ENCODE peak calls at places on chromosomes 16 and 17, in seven cellular contexts. V is HCT116, S is K562, F is SK-N-SH, R is HepG2, T is H1, C is GM12878. X is an unnamed sample.

GRCh38 chr16:4328580-4329353 is 12.9 kb downstream of the GLIS2 start:
- DNase-seq in V (no peak), S (no peak), F (peak), R (no peak), T (no peak), C (no peak), X (no peak)

GRCh38 chr17:75722076-75722475 is 817 bp downstream of the ITGB4 start:
- DNase-seq in V (no peak), S (no peak), F (peak), R (no peak), T (no peak), C (no peak), X (peak)

GRCh38 chr17:62098623-62099231 is 33.6 kb upstream of the MED13 start:
- DNase-seq in V (no peak), S (peak), F (no peak), R (no peak), T (no peak), C (peak), X (no peak)

GRCh38 chr16:11201498-11202259 is 54.3 kb downstream of the SOCS1 start:
- DNase-seq in V (peak), S (peak), F (peak), R (peak), T (no peak), C (no peak), X (peak)

GRCh38 chr16:1612320-1613111 is at the start of gene CRAMP1:
- DNase-seq in V (no peak), S (peak), F (peak), R (no peak), T (no peak), C (no peak), X (peak)

GRCh38 chr17:6753006-6753445 is 2.8 kb upstream of the XAF1 start:
- DNase-seq in V (no peak), S (no peak), F (no peak), R (peak), T (no peak), C (no peak), X (no peak)

GRCh38 chr17:37305406-37305905 is 70.3 kb upstream of the C17orf78 start:
- DNase-seq in V (no peak), S (no peak), F (no peak), R (no peak), T (peak), C (no peak), X (no peak)

GRCh38 chr17:948284-948852 is 31.2 kb downstream of the NXN start:
- DNase-seq in V (no peak), S (no peak), F (no peak), R (no peak), T (no peak), C (no peak), X (no peak)

GRCh38 chr16:495127-495748 is 32.3 kb upstream of the CAPN15 start:
- DNase-seq in V (no peak), S (peak), F (peak), R (peak), T (peak), C (no peak), X (peak)

GRCh38 chr17:31158741-31159377 is 64.1 kb downstream of the NF1 start:
- DNase-seq in V (no peak), S (no peak), F (no peak), R (no peak), T (no peak), C (no peak), X (no peak)

GRCh38 chr17:17582372-17582771 is 9.1 kb downstream of the PEMT start:
- DNase-seq in V (no peak), S (no peak), F (no peak), R (peak), T (no peak), C (no peak), X (no peak)

GRCh38 chr17:18117533-18117932 is 9.0 kb downstream of the MYO15A start:
- DNase-seq in V (no peak), S (no peak), F (no peak), R (peak), T (no peak), C (no peak), X (no peak)

GRCh38 chr16:14088155-14088753 is 17.1 kb downstream of the MRTFB start:
- DNase-seq in V (no peak), S (no peak), F (no peak), R (peak), T (no peak), C (no peak), X (no peak)

GRCh38 chr17:3636908-3637373 is 381 bp downstream of the CTNS start:
- DNase-seq in V (no peak), S (no peak), F (no peak), R (no peak), T (no peak), C (no peak), X (no peak)

GRCh38 chr17:21300601-21301571 is 16.4 kb downstream of the MAP2K3 start:
- DNase-seq in V (no peak), S (no peak), F (no peak), R (no peak), T (no peak), C (no peak), X (no peak)

GRCh38 chr16:75702247-75702646 is 986 bp upstream of the DUXB start:
- DNase-seq in V (no peak), S (peak), F (no peak), R (peak), T (no peak), C (no peak), X (no peak)

GRCh38 chr16:23581746-23582145 is 14.4 kb downstream of the NDUFAB1 start:
- DNase-seq in V (no peak), S (no peak), F (no peak), R (no peak), T (no peak), C (no peak), X (no peak)

GRCh38 chr17:13909901-13910519 is 159.3 kb upstream of the COX10 start:
- DNase-seq in V (no peak), S (no peak), F (no peak), R (no peak), T (no peak), C (no peak), X (no peak)

GRCh38 chr16:35753559-35754390 is 2294.4 kb downstream of the TP53TG3F start:
- DNase-seq in V (no peak), S (no peak), F (no peak), R (no peak), T (no peak), C (no peak), X (no peak)

GRCh38 chr16:88768041-88768876 is 16.8 kb downstream of the PIEZO1 start:
- DNase-seq in V (no peak), S (peak), F (peak), R (no peak), T (no peak), C (no peak), X (peak)

GRCh38 chr17:82003411-82004381 is 19.0 kb downstream of the CENPX start:
- DNase-seq in V (peak), S (no peak), F (no peak), R (peak), T (peak), C (no peak), X (no peak)

GRCh38 chr16:88782454-88783390 is 2.3 kb downstream of the PIEZO1 start:
- DNase-seq in V (peak), S (peak), F (no peak), R (no peak), T (no peak), C (no peak), X (no peak)

GRCh38 chr16:8173111-8173644 is 417.1 kb downstream of the TMEM114 start:
- DNase-seq in V (peak), S (peak), F (peak), R (peak), T (peak), C (peak), X (peak)

GRCh38 chr16:79715088-79715487 is 114.6 kb upstream of the MAF start:
- DNase-seq in V (no peak), S (no peak), F (no peak), R (no peak), T (no peak), C (no peak), X (no peak)

GRCh38 chr16:11784048-11784780 is 12.8 kb downstream of the ZC3H7A start:
- DNase-seq in V (no peak), S (no peak), F (no peak), R (no peak), T (no peak), C (no peak), X (no peak)

GRCh38 chr17:44315760-44316731 is 7.6 kb downstream of the RUNDC3A start:
- DNase-seq in V (no peak), S (peak), F (peak), R (no peak), T (peak), C (no peak), X (no peak)

GRCh38 chr17:72089453-72089987 is 31.3 kb upstream of the SOX9 start:
- DNase-seq in V (no peak), S (no peak), F (no peak), R (no peak), T (no peak), C (no peak), X (no peak)

GRCh38 chr17:13079010-13079409 is 61.2 kb upstream of the ELAC2 start:
- DNase-seq in V (no peak), S (no peak), F (no peak), R (no peak), T (no peak), C (no peak), X (no peak)

GRCh38 chr16:85162478-85163277 is 50.4 kb upstream of the CIBAR2 start:
- DNase-seq in V (no peak), S (no peak), F (peak), R (no peak), T (no peak), C (no peak), X (no peak)
- TF ChIP-seq JUND in V (no peak), S (peak), F (peak), R (no peak), T (no peak), C (no peak), X (no peak)

DNA sequence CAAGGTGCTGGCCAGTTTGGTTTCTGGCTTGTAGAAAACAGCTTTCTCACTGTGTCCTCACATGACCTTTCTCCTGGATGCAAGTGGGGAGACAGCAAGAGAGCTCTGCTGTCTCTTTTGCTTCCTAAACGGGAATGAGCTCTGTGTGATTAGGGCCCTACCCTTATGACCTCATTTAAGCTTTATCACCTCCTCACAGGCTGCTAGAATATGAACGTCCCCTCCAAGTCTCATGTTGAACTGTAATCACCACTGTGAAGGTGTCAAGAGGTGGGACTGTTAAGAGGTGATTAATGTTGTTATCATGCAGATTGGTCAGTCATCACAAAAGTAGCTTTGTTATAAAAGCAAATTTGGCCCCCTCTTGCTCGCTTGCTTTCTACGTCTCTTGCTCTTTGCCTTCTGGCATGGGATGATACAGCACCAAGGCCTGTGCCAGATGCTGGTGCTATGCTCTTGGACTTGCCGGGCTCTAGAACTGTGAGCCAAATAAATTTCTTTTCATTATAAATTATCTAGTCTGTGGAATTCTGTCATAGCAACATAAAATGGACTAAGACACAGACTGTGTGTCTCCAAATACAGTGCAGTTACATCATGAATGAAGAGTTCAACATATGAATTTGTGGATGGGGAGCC is 14.8 kb upstream of the POLR3E start:
- DNase-seq in V (no peak), S (peak), F (no peak), R (no peak), T (no peak), C (no peak), X (no peak)
- TF ChIP-seq JUND in V (no peak), S (peak), F (no peak), R (no peak), T (no peak), C (no peak), X (no peak)

DNA sequence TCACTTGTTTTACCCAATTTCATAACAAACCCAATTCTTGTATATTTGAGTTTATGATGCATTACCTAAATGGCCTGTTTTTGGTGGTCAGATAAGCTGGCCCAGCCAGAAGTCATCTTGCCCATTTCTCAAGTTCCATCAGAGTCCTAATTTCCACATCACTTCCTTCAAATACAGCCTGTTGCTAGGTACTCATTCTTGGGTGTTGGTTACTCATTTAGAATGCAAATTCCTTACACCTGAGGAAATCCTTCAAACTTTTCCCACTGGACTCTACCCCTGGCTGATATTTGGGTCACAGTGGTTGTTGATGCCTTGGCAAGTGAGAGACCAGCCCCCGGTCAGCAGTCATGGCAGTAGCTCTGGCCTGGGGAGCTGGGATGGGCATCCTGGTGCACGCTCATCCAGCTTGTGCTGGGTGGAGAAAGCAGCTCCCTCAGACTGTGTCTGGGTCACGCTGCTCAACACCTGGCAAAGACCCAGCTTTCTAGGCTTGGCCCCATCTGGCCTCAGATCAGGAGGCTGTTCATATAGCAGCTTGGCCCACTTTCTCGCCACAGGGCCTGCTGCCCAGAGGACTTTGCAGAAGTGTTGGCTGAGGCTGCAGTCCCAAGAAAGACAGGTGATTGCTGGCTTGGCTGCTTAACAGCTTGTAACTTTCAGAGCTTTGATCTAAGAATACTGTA is 25.8 kb downstream of the WSB1 start:
- DNase-seq in V (no peak), S (no peak), F (no peak), R (no peak), T (peak), C (no peak), X (no peak)
- TF ChIP-seq JUND in V (no peak), S (no peak), F (no peak), R (no peak), T (no peak), C (no peak), X (no peak)

GRCh38 chr16:84119368-84119767 is 2.6 kb upstream of the MBTPS1 start:
- DNase-seq in V (no peak), S (no peak), F (no peak), R (no peak), T (no peak), C (no peak), X (no peak)
- TF ChIP-seq JUND in V (no peak), S (no peak), F (no peak), R (no peak), T (no peak), C (no peak), X (no peak)

GRCh38 chr16:54504372-54504771 is 217.8 kb upstream of the IRX3 start:
- DNase-seq in V (no peak), S (no peak), F (no peak), R (no peak), T (no peak), C (no peak), X (no peak)
- TF ChIP-seq JUND in V (no peak), S (no peak), F (no peak), R (no peak), T (no peak), C (no peak), X (no peak)

GRCh38 chr16:27291106-27291505 is 22.5 kb upstream of the NSMCE1 start:
- DNase-seq in V (no peak), S (no peak), F (no peak), R (no peak), T (no peak), C (no peak), X (no peak)
- TF ChIP-seq JUND in V (no peak), S (no peak), F (no peak), R (no peak), T (no peak), C (no peak), X (no peak)

DNA sequence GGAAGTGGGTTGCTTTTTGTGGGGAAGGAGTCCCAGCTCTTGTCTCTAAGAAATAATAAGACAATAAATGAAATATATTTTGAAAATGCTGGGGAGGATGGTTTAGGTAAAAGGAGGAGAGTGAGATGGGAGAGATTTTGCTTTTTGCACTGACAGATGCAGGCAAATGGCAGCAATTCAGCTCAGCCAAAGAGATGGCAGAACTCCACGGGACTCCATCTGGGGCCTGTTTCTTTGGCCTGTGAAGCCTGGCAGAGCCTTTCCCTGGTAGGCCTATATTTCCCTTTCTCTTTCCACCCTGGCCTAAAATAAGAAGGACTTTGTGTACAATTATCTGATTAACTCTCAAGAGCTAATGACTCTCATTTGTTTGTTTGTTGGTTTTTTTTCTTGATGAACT is 1525.1 kb downstream of the CDH11 start:
- DNase-seq in V (no peak), S (no peak), F (no peak), R (no peak), T (no peak), C (no peak), X (no peak)
- TF ChIP-seq JUND in V (no peak), S (no peak), F (no peak), R (no peak), T (no peak), C (no peak), X (no peak)

GRCh38 chr16:56414366-56414765 is 11.0 kb downstream of the AMFR start:
- DNase-seq in V (no peak), S (peak), F (no peak), R (no peak), T (no peak), C (no peak), X (no peak)

GRCh38 chr16:56411123-56411522 is 14.2 kb downstream of the AMFR start:
- DNase-seq in V (no peak), S (no peak), F (no peak), R (no peak), T (no peak), C (no peak), X (no peak)

GRCh38 chr16:56415849-56416248 is 9.5 kb downstream of the AMFR start:
- DNase-seq in V (no peak), S (no peak), F (no peak), R (no peak), T (no peak), C (no peak), X (no peak)

GRCh38 chr16:56411624-56412023 is 13.7 kb downstream of the AMFR start:
- DNase-seq in V (no peak), S (no peak), F (no peak), R (no peak), T (no peak), C (no peak), X (no peak)

GRCh38 chr16:56413381-56413780 is 12.0 kb downstream of the AMFR start:
- DNase-seq in V (no peak), S (no peak), F (no peak), R (no peak), T (no peak), C (no peak), X (no peak)
- TF ChIP-seq JUND in V (no peak), S (no peak), F (no peak), R (no peak), T (no peak), C (no peak), X (no peak)

GRCh38 chr17:10156082-10156445 is 42.3 kb downstream of the GAS7 start:
- DNase-seq in V (no peak), S (no peak), F (no peak), R (no peak), T (no peak), C (no peak), X (no peak)

GRCh38 chr17:10156579-10157488 is 41.6 kb downstream of the GAS7 start:
- DNase-seq in V (no peak), S (no peak), F (no peak), R (no peak), T (no peak), C (peak), X (no peak)

GRCh38 chr17:10149573-10150399 is 48.6 kb downstream of the GAS7 start:
- DNase-seq in V (peak), S (peak), F (no peak), R (no peak), T (no peak), C (peak), X (peak)

GRCh38 chr17:10155334-10156081 is 42.9 kb downstream of the GAS7 start:
- DNase-seq in V (no peak), S (no peak), F (no peak), R (no peak), T (no peak), C (no peak), X (no peak)

DNA sequence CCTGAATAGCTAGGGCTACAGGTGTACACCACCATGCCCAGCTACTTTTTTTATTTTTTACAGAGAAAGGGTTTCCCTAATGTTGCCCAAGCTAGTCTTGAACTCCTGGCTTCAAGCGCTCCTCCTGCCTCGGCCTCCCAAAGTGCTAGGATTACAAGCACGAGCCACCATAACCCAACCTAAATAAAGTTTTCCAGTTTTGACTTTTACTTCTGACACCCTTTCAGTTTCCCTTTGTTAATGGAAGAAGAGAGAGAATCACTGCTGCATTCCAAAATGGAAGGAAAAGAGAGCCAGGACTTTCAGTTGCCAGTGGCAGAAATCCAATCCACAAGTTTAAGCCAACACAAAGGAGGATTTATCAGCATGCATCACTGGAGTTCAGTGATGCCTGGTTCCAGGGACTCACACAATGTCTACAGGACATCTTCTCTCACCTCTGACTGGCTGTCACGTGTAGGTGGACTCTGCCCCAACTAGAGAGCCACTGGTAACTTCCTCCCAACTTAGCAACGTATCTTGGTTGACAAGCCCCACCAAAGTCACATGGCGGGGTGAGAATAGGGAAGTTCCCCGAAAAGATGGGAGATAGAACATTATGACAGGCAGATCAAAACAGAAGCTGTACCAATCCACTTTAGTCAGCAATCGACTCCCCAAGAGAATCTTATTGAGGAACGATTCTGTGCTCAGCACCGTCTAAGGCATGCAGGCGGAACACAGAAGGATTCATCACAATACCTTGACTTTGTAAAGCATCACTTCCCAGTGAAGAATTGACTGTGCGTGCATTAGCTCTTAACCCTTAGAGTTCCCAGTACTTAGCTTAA is 46.5 kb downstream of the GAS7 start:
- DNase-seq in V (no peak), S (no peak), F (no peak), R (no peak), T (no peak), C (no peak), X (no peak)
- TF ChIP-seq JUND in V (no peak), S (no peak), F (no peak), R (no peak), T (no peak), C (no peak), X (no peak)

X was measured in T47D.